ENCODE peak calls at places on chromosomes 4 and X, in eight cellular contexts. One of them, this sample, is unnamed.

GRCh38 chr4:3397128-3397527 is 44.6 kb upstream of the HGFAC start:
- DNase-seq in aorta: no peak
- DNase-seq in uterus: no peak
- DNase-seq in left lung: no peak
- DNase-seq in thoracic aorta: no peak
- DNase-seq in endodermal cell: no peak
- DNase-seq in tibial nerve: no peak
- DNase-seq in heart right ventricle: no peak
- DNase-seq in this sample: no peak

GRCh38 chr4:52199574-52200338 is 148.7 kb downstream of the SPATA18 start:
- DNase-seq in aorta: no peak
- DNase-seq in heart right ventricle: no peak
- DNase-seq in left lung: no peak
- DNase-seq in thoracic aorta: no peak
- DNase-seq in endodermal cell: no peak
- DNase-seq in tibial nerve: no peak
- DNase-seq in uterus: no peak
- DNase-seq in this sample: no peak

GRCh38 chr4:156933633-156934258 is 37.9 kb downstream of the PDGFC start:
- DNase-seq in heart right ventricle: no peak
- DNase-seq in tibial nerve: no peak
- DNase-seq in aorta: no peak
- DNase-seq in endodermal cell: no peak
- DNase-seq in thoracic aorta: no peak
- DNase-seq in left lung: no peak
- DNase-seq in uterus: no peak
- DNase-seq in this sample: no peak

GRCh38 chr4:5206391-5206790 is 155.1 kb downstream of the STK32B start:
- DNase-seq in aorta: no peak
- DNase-seq in tibial nerve: peak; percentile 21
- DNase-seq in left lung: no peak
- DNase-seq in heart right ventricle: peak; percentile 16
- DNase-seq in uterus: peak; percentile 50
- DNase-seq in endodermal cell: no peak
- DNase-seq in thoracic aorta: no peak
- DNase-seq in this sample: peak; percentile 18

GRCh38 chr4:6775746-6776145 is 6.8 kb upstream of the KIAA0232 start:
- DNase-seq in heart right ventricle: no peak
- DNase-seq in left lung: no peak
- DNase-seq in uterus: no peak
- DNase-seq in tibial nerve: no peak
- DNase-seq in endodermal cell: no peak
- DNase-seq in thoracic aorta: no peak
- DNase-seq in aorta: no peak
- DNase-seq in this sample: no peak

GRCh38 chrX:353566-354535 is 32.9 kb downstream of the PPP2R3B start:
- DNase-seq in heart right ventricle: no peak
- DNase-seq in uterus: no peak
- DNase-seq in thoracic aorta: no peak
- DNase-seq in left lung: peak; percentile 51
- DNase-seq in aorta: peak; percentile 69
- DNase-seq in tibial nerve: no peak
- DNase-seq in endodermal cell: no peak
- DNase-seq in this sample: peak; percentile 16

GRCh38 chr4:63563288-63564014 is 845.8 kb downstream of the TECRL start:
- DNase-seq in aorta: no peak
- DNase-seq in thoracic aorta: no peak
- DNase-seq in heart right ventricle: no peak
- DNase-seq in endodermal cell: peak; percentile 68
- DNase-seq in tibial nerve: no peak
- DNase-seq in uterus: no peak
- DNase-seq in left lung: no peak
- DNase-seq in this sample: no peak

GRCh38 chr4:6910340-6910959 is 824 bp downstream of the TBC1D14 start:
- DNase-seq in heart right ventricle: no peak
- DNase-seq in tibial nerve: no peak
- DNase-seq in aorta: no peak
- DNase-seq in thoracic aorta: no peak
- DNase-seq in left lung: peak; percentile 79
- DNase-seq in uterus: no peak
- DNase-seq in endodermal cell: peak; percentile 76
- DNase-seq in this sample: no peak

GRCh38 chrX:41441934-41442823 is 5.0 kb upstream of the NYX start:
- DNase-seq in heart right ventricle: peak; percentile 79
- DNase-seq in endodermal cell: peak; percentile 95
- DNase-seq in left lung: peak; percentile 95
- DNase-seq in thoracic aorta: peak; percentile 64
- DNase-seq in uterus: peak; percentile 74
- DNase-seq in tibial nerve: peak; percentile 72
- DNase-seq in aorta: peak; percentile 93
- DNase-seq in this sample: peak; percentile 86

GRCh38 chr4:156638925-156639605 is 332.5 kb downstream of the PDGFC start:
- DNase-seq in left lung: no peak
- DNase-seq in thoracic aorta: no peak
- DNase-seq in tibial nerve: no peak
- DNase-seq in endodermal cell: no peak
- DNase-seq in aorta: no peak
- DNase-seq in uterus: no peak
- DNase-seq in heart right ventricle: no peak
- DNase-seq in this sample: no peak

GRCh38 chrX:9745417-9746115 is 20.1 kb downstream of the GPR143 start:
- DNase-seq in tibial nerve: no peak
- DNase-seq in uterus: peak; percentile 22
- DNase-seq in endodermal cell: no peak
- DNase-seq in aorta: no peak
- DNase-seq in left lung: no peak
- DNase-seq in thoracic aorta: no peak
- DNase-seq in heart right ventricle: peak; percentile 22
- DNase-seq in this sample: no peak

GRCh38 chrX:18353931-18354368 is 538 bp downstream of the SCML2 start:
- DNase-seq in tibial nerve: no peak
- DNase-seq in aorta: peak; percentile 78
- DNase-seq in heart right ventricle: peak; percentile 3
- DNase-seq in endodermal cell: peak; percentile 73
- DNase-seq in thoracic aorta: no peak
- DNase-seq in uterus: no peak
- DNase-seq in left lung: peak; percentile 75
- DNase-seq in this sample: no peak

GRCh38 chrX:150465326-150465725 is 102.2 kb downstream of the MAMLD1 start:
- DNase-seq in uterus: no peak
- DNase-seq in endodermal cell: no peak
- DNase-seq in tibial nerve: no peak
- DNase-seq in left lung: no peak
- DNase-seq in aorta: no peak
- DNase-seq in thoracic aorta: no peak
- DNase-seq in heart right ventricle: no peak
- DNase-seq in this sample: no peak

GRCh38 chrX:131617182-131617581 is 73.3 kb downstream of the OR13H1 start:
- DNase-seq in tibial nerve: no peak
- DNase-seq in uterus: no peak
- DNase-seq in heart right ventricle: no peak
- DNase-seq in thoracic aorta: no peak
- DNase-seq in left lung: no peak
- DNase-seq in aorta: no peak
- DNase-seq in endodermal cell: no peak
- DNase-seq in this sample: no peak

GRCh38 chr4:156999175-156999517 is 27.5 kb upstream of the PDGFC start:
- DNase-seq in endodermal cell: peak; percentile 62
- DNase-seq in thoracic aorta: no peak
- DNase-seq in left lung: no peak
- DNase-seq in aorta: no peak
- DNase-seq in uterus: peak; percentile 24
- DNase-seq in heart right ventricle: peak; percentile 58
- DNase-seq in tibial nerve: no peak
- DNase-seq in this sample: peak; percentile 35

GRCh38 chr4:111064342-111064993 is 441.6 kb upstream of the PITX2 start:
- DNase-seq in thoracic aorta: no peak
- DNase-seq in uterus: no peak
- DNase-seq in endodermal cell: peak; percentile 62
- DNase-seq in heart right ventricle: no peak
- DNase-seq in tibial nerve: no peak
- DNase-seq in aorta: no peak
- DNase-seq in left lung: no peak
- DNase-seq in this sample: no peak

GRCh38 chr4:138310498-138310897 is 68.3 kb upstream of the SLC7A11 start:
- DNase-seq in uterus: no peak
- DNase-seq in tibial nerve: no peak
- DNase-seq in heart right ventricle: no peak
- DNase-seq in endodermal cell: no peak
- DNase-seq in left lung: no peak
- DNase-seq in aorta: no peak
- DNase-seq in thoracic aorta: no peak
- DNase-seq in this sample: no peak

GRCh38 chr4:76251448-76252270 is at the start of gene FAM47E:
- DNase-seq in tibial nerve: no peak
- DNase-seq in aorta: peak; percentile 92
- DNase-seq in uterus: peak; percentile 41
- DNase-seq in left lung: peak; percentile 93
- DNase-seq in thoracic aorta: peak; percentile 34
- DNase-seq in heart right ventricle: peak; percentile 72
- DNase-seq in endodermal cell: peak; percentile 95
- DNase-seq in this sample: peak; percentile 71

GRCh38 chrX:119015407-119016242 is 41.2 kb downstream of the LONRF3 start:
- DNase-seq in endodermal cell: no peak
- DNase-seq in left lung: peak; percentile 73
- DNase-seq in thoracic aorta: peak; percentile 15
- DNase-seq in aorta: peak; percentile 82
- DNase-seq in heart right ventricle: peak; percentile 36
- DNase-seq in tibial nerve: no peak
- DNase-seq in uterus: peak; percentile 38
- DNase-seq in this sample: peak; percentile 47

GRCh38 chr4:152810715-152811287 is 31.0 kb downstream of the ARFIP1 start:
- DNase-seq in thoracic aorta: no peak
- DNase-seq in heart right ventricle: no peak
- DNase-seq in tibial nerve: no peak
- DNase-seq in endodermal cell: no peak
- DNase-seq in aorta: no peak
- DNase-seq in uterus: no peak
- DNase-seq in left lung: no peak
- DNase-seq in this sample: no peak

GRCh38 chrX:139881130-139881529 is 51.7 kb downstream of the ATP11C start:
- DNase-seq in heart right ventricle: no peak
- DNase-seq in left lung: no peak
- DNase-seq in tibial nerve: no peak
- DNase-seq in uterus: no peak
- DNase-seq in aorta: no peak
- DNase-seq in thoracic aorta: no peak
- DNase-seq in endodermal cell: no peak
- DNase-seq in this sample: no peak

GRCh38 chr4:139555073-139555704 is 830 bp downstream of the SETD7 start:
- DNase-seq in left lung: peak; percentile 92
- DNase-seq in endodermal cell: peak; percentile 93
- DNase-seq in thoracic aorta: peak; percentile 64
- DNase-seq in heart right ventricle: peak; percentile 95
- DNase-seq in aorta: peak; percentile 96
- DNase-seq in uterus: peak; percentile 94
- DNase-seq in tibial nerve: peak; percentile 86
- DNase-seq in this sample: peak; percentile 94
- H3K4me1 ChIP-seq in left lung: peaks cover 21% of the 10 kb centered on the region
- H3K4me1 ChIP-seq in endodermal cell: peaks cover 23% of the 10 kb centered on the region
- H3K4me1 ChIP-seq in thoracic aorta: peaks cover 22% of the 10 kb centered on the region
- H3K4me1 ChIP-seq in heart right ventricle: peaks cover 76% of the 10 kb centered on the region
- H3K4me1 ChIP-seq in aorta: peaks cover 9% of the 10 kb centered on the region
- H3K4me1 ChIP-seq in uterus: peaks cover 15% of the 10 kb centered on the region
- H3K4me1 ChIP-seq in tibial nerve: no peaks in the 10 kb centered on the region
- H3K4me1 ChIP-seq in this sample: peaks cover 76% of the 10 kb centered on the region

DNA sequence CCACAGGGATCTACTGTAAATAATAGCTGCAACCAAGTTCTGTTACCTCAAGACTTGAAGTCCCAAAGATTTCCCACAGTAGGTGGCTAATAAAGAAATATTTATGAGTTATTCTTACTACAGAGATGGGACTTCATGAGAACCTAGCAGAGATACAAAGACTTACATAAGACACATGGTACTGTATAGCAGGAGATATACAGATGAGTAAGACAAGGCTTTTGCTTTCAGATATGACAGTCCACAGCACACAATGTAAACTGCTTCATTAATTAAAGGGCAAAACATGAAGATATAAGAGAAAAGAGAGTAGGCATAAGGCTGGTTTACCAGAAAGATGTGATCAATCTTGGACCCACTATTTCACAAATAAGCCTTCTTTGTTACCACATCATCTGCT is 6.6 kb downstream of the ANKRD17 start:
- DNase-seq in endodermal cell: no peak
- DNase-seq in aorta: no peak
- DNase-seq in uterus: no peak
- DNase-seq in tibial nerve: no peak
- DNase-seq in left lung: no peak
- DNase-seq in thoracic aorta: no peak
- DNase-seq in heart right ventricle: no peak
- DNase-seq in this sample: no peak
- H3K4me1 ChIP-seq in endodermal cell: no peaks in the 10 kb centered on the region
- H3K4me1 ChIP-seq in aorta: no peaks in the 10 kb centered on the region
- H3K4me1 ChIP-seq in uterus: no peaks in the 10 kb centered on the region
- H3K4me1 ChIP-seq in tibial nerve: no peaks in the 10 kb centered on the region
- H3K4me1 ChIP-seq in left lung: peaks cover 12% of the 10 kb centered on the region
- H3K4me1 ChIP-seq in thoracic aorta: peaks cover 33% of the 10 kb centered on the region
- H3K4me1 ChIP-seq in heart right ventricle: peaks cover 55% of the 10 kb centered on the region
- H3K4me1 ChIP-seq in this sample: peaks cover 15% of the 10 kb centered on the region

DNA sequence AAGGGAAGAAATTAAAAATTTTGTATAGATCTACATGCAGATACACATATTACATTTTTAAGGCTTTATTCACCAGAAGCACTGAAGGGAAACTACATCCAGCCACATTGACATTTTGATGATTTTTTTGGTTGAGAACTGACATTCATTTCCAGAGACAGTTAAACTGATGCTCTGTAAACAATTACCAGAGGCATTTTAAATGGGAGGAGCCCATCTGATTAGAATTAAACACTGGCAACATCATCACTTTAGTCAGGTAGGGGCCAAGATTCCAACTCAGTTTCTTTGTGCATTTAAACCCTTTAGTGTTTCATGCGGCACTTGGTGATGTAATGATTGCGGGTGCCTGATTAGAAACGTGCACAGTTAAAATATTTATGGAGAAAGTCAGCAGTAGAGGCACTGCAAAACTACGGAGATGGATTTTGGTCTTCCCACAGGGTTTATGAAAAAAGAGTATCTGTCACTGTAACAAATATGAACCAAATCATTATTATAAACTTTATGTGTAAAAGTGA is 16.1 kb downstream of the TNIP3 start:
- DNase-seq in uterus: no peak
- DNase-seq in heart right ventricle: no peak
- DNase-seq in endodermal cell: no peak
- DNase-seq in aorta: no peak
- DNase-seq in thoracic aorta: no peak
- DNase-seq in left lung: no peak
- DNase-seq in tibial nerve: no peak
- DNase-seq in this sample: no peak
- H3K4me1 ChIP-seq in uterus: no peaks in the 10 kb centered on the region
- H3K4me1 ChIP-seq in heart right ventricle: no peaks in the 10 kb centered on the region
- H3K4me1 ChIP-seq in endodermal cell: no peaks in the 10 kb centered on the region
- H3K4me1 ChIP-seq in aorta: no peaks in the 10 kb centered on the region
- H3K4me1 ChIP-seq in thoracic aorta: no peaks in the 10 kb centered on the region
- H3K4me1 ChIP-seq in left lung: no peaks in the 10 kb centered on the region
- H3K4me1 ChIP-seq in tibial nerve: no peaks in the 10 kb centered on the region
- H3K4me1 ChIP-seq in this sample: no peaks in the 10 kb centered on the region

DNA sequence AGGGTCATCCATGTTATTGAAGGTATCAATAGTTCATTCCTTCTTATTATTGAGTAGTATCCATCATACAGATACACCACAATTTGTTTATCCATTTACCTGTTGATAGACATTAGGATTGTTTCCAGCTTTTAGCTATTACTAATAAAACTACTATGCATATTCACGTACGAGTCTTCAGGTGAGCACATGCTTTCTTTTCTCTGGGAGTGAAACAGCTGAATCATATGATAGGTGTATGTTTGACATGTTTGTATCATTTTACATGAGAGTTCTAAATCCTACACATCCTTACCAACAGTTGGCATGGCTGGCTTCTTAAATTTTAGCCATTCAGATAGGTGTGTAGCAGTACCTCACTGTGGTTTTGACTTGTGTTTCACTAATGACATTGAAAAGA is 556.6 kb upstream of the DIPK2B start:
- DNase-seq in tibial nerve: no peak
- DNase-seq in left lung: no peak
- DNase-seq in aorta: no peak
- DNase-seq in endodermal cell: no peak
- DNase-seq in heart right ventricle: no peak
- DNase-seq in thoracic aorta: no peak
- DNase-seq in uterus: no peak
- DNase-seq in this sample: no peak
- H3K4me1 ChIP-seq in tibial nerve: no peaks in the 10 kb centered on the region
- H3K4me1 ChIP-seq in left lung: peaks cover 7% of the 10 kb centered on the region
- H3K4me1 ChIP-seq in aorta: peaks cover 1% of the 10 kb centered on the region
- H3K4me1 ChIP-seq in endodermal cell: no peaks in the 10 kb centered on the region
- H3K4me1 ChIP-seq in heart right ventricle: peaks cover 17% of the 10 kb centered on the region
- H3K4me1 ChIP-seq in thoracic aorta: peaks cover 3% of the 10 kb centered on the region
- H3K4me1 ChIP-seq in uterus: no peaks in the 10 kb centered on the region
- H3K4me1 ChIP-seq in this sample: no peaks in the 10 kb centered on the region